ENCODE peak calls at places on chromosome 10, in four cellular contexts. Z is stomach; W is CD8-positive, alpha-beta T cell; U is CD4-positive, alpha-beta memory T cell. E is an unnamed sample.
A peak's percentile ranks its signal among the peaks of the same experiment; 100 is the strongest.

GRCh38 chr10:68628576-68629127 is 68.5 kb downstream of the TET1 start:
- DNase-seq in U (peak; percentile 42), W (no peak), Z (no peak), E (no peak)

GRCh38 chr10:50540069-50540825 is 83.5 kb downstream of the SGMS1 start:
- DNase-seq in W (no peak), Z (no peak), U (no peak), E (no peak)

GRCh38 chr10:109732254-109732653 is 191.1 kb downstream of the XPNPEP1 start:
- DNase-seq in Z (no peak), W (no peak), U (no peak), E (no peak)

GRCh38 chr10:4721994-4722753 is 103.8 kb upstream of the AKR1E2 start:
- DNase-seq in W (no peak), Z (no peak), U (no peak), E (no peak)

GRCh38 chr10:317219-317868 is 182.1 kb downstream of the ZMYND11 start:
- DNase-seq in Z (no peak), W (no peak), U (no peak), E (no peak)

GRCh38 chr10:12605580-12606405 is 256.4 kb downstream of the CAMK1D start:
- DNase-seq in W (peak; percentile 19), U (peak; percentile 72), Z (peak; percentile 80), E (peak; percentile 54)

GRCh38 chr10:100109670-100110069 is 28.0 kb upstream of the CPN1 start:
- DNase-seq in U (no peak), W (no peak), Z (no peak), E (no peak)

GRCh38 chr10:68132391-68132790 is 23.1 kb downstream of the MYPN start:
- DNase-seq in Z (no peak), W (no peak), U (no peak), E (no peak)

GRCh38 chr10:62018141-62018911 is 116.8 kb downstream of the ARID5B start:
- DNase-seq in W (no peak), U (no peak), Z (peak; percentile 44), E (no peak)

GRCh38 chr10:102604379-102604960 is 39.8 kb upstream of the TRIM8 start:
- DNase-seq in Z (no peak), U (no peak), W (no peak), E (no peak)

GRCh38 chr10:62617702-62618451 is 186.6 kb upstream of the ADO start:
- DNase-seq in Z (no peak), W (no peak), U (no peak), E (no peak)

GRCh38 chr10:77909755-77910375 is 16.7 kb downstream of the DLG5 start:
- DNase-seq in W (no peak), Z (peak; percentile 54), U (no peak), E (no peak)

GRCh38 chr10:118238573-118239240 is 103.4 kb downstream of the FAM204A start:
- DNase-seq in U (no peak), W (no peak), Z (no peak), E (no peak)

GRCh38 chr10:14456218-14456869 is 125.6 kb upstream of the FRMD4A start:
- DNase-seq in W (no peak), U (no peak), Z (no peak), E (no peak)

GRCh38 chr10:108465871-108466641 is 1301.5 kb upstream of the SORCS1 start:
- DNase-seq in U (no peak), W (no peak), Z (peak; percentile 71), E (no peak)

GRCh38 chr10:127193125-127193524 is 3.3 kb downstream of the INSYN2A start:
- DNase-seq in Z (no peak), W (no peak), U (no peak), E (no peak)

GRCh38 chr10:131495892-131496291 is 184.4 kb upstream of the TCERG1L start:
- DNase-seq in U (no peak), Z (no peak), W (no peak), E (no peak)

GRCh38 chr10:30782543-30783461 is 153.2 kb upstream of the LYZL2 start:
- DNase-seq in W (no peak), Z (no peak), U (no peak), E (no peak)

GRCh38 chr10:118594392-118595063 is 920 bp downstream of the PRLHR start:
- DNase-seq in U (peak; percentile 30), Z (no peak), W (peak; percentile 5), E (peak; percentile 26)

GRCh38 chr10:36765777-36766176 is 359.6 kb upstream of the ANKRD30A start:
- DNase-seq in Z (no peak), W (no peak), U (no peak), E (no peak)

GRCh38 chr10:71266147-71266917 is 52.7 kb upstream of the SLC29A3 start:
- DNase-seq in W (no peak), U (no peak), Z (peak; percentile 81), E (no peak)

GRCh38 chr10:26881600-26882331 is 21.0 kb upstream of the ABI1 start:
- DNase-seq in U (peak; percentile 56), Z (no peak), W (no peak), E (no peak)

GRCh38 chr10:29163746-29164145 is 125.1 kb upstream of the LYZL1 start:
- DNase-seq in Z (no peak), W (no peak), U (no peak), E (no peak)

GRCh38 chr10:122487231-122487765 is 25.9 kb downstream of the HTRA1 start:
- DNase-seq in U (no peak), Z (no peak), W (no peak), E (no peak)

GRCh38 chr10:62183442-62183841 is 85.2 kb downstream of the RTKN2 start:
- DNase-seq in Z (no peak), U (peak; percentile 92), W (no peak), E (no peak)

GRCh38 chr10:32160866-32161265 is 104.6 kb upstream of the KIF5B start:
- DNase-seq in Z (no peak), U (no peak), W (no peak), E (no peak)

GRCh38 chr10:91974960-91975359 is 51.4 kb downstream of the BTAF1 start:
- DNase-seq in Z (no peak), W (no peak), U (no peak), E (no peak)

GRCh38 chr10:80554050-80554449 is 16.3 kb downstream of the SH2D4B start:
- DNase-seq in W (no peak), U (no peak), Z (no peak), E (no peak)

GRCh38 chr10:80553436-80553835 is 15.7 kb downstream of the SH2D4B start:
- DNase-seq in W (no peak), U (no peak), Z (no peak), E (no peak)

GRCh38 chr10:80555415-80555814 is 17.7 kb downstream of the SH2D4B start:
- DNase-seq in Z (no peak), W (no peak), U (no peak), E (no peak)

GRCh38 chr10:80552151-80552646 is 14.5 kb downstream of the SH2D4B start:
- DNase-seq in W (no peak), U (no peak), Z (peak; percentile 62), E (no peak)
- H3K27ac ChIP-seq in W (no peak overlapping the region), U (no peak overlapping the region), Z (peak overlapping the region; percentile 6), E (no peak overlapping the region)

GRCh38 chr10:84084342-84084741 is 55.0 kb upstream of the GHITM start:
- DNase-seq in U (no peak), Z (no peak), W (no peak), E (no peak)

GRCh38 chr10:84088626-84089025 is 50.7 kb upstream of the GHITM start:
- DNase-seq in Z (no peak), U (no peak), W (no peak), E (no peak)

DNA sequence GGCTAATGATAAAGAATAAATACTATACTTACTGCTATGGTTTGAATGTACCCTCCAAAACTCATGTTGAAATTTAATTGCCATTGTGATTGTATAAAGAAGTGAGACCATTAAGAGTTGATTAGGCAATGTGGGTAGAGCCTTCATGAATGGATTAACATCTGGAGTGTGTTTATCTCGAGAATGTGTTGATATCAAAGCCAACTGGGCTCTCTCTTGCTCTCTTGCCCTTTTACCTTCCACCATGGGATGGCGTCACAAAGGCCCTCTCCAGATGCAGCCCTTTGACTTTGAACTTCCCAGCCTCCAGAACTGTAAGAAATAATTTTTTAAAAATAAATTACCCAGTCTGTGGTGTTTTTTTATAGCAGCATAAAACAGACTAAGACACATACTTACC is 50.1 kb upstream of the GHITM start:
- DNase-seq in Z (no peak), U (no peak), W (no peak), E (no peak)
- H3K27ac ChIP-seq in Z (no peak overlapping the region), U (no peak overlapping the region), W (no peak overlapping the region), E (no peak overlapping the region)

DNA sequence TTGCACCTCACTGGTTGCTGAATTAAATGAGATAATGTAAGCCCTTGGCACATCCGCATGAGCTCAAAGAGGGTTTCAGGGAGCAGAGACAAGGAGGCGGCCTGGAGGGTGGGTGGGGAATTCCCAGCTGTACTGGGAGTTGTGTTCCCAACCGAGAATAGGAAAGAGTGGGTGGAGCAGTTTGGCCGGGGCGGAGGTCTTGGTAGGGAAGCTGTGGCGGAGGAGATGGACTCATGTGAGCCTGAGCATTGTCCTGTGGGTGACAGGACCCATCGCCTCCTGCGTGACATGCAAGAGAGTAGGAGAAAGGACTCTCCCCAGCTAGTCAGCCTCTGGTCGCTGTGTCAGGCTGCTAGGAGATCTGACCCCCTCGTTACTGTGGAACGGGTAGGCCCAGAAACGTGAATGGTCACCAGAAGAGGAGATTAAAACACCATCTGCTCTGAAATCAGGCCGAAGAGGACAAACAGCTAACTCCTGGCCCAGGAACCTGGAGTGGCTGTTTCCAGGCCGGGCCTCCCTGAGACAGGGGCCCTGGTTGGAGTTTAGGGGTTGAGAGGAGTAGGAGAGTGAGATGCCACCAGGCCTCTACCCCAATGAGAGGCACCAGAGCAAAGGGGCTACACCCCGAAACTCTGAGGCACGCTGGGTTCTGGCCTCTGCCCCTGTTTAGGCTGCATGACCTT is 40.8 kb upstream of the SAMD8 start:
- DNase-seq in U (no peak), Z (no peak), W (no peak), E (no peak)
- H3K27ac ChIP-seq in U (no peak overlapping the region), Z (no peak overlapping the region), W (no peak overlapping the region), E (no peak overlapping the region)

GRCh38 chr10:90872648-90873020 is 860 bp downstream of the RPP30 start:
- DNase-seq in U (no peak), Z (no peak), W (no peak), E (no peak)
- H3K27ac ChIP-seq in U (peak overlapping the region; percentile 65), Z (no peak overlapping the region), W (no peak overlapping the region), E (no peak overlapping the region)

GRCh38 chr10:6018422-6018821 is 41.1 kb upstream of the IL15RA start:
- DNase-seq in Z (no peak), U (no peak), W (no peak), E (no peak)
- H3K27ac ChIP-seq in Z (peak overlapping the region; percentile 71), U (no peak overlapping the region), W (no peak overlapping the region), E (no peak overlapping the region)